ENCODE peak calls at places on chromosomes 2 and 18, in ten cellular contexts. V, B, G, L, E, T, X, P, Y and I are unnamed samples. For H3K9me3, the result is how much of the 10 kb centered on the place peaks cover.

GRCh38 chr2:235639387-235639786 is 145.5 kb downstream of the AGAP1 start:
- DNase-seq in Y (peak), P (peak), B (no peak), E (peak), L (no peak), V (peak), T (no peak), X (no peak), G (no peak), I (no peak)

GRCh38 chr2:72157871-72158771 is 10.5 kb upstream of the CYP26B1 start:
- DNase-seq in Y (no peak), G (no peak), L (no peak), P (no peak), V (no peak), T (no peak), X (no peak), E (no peak), B (no peak), I (no peak)

GRCh38 chr2:158191076-158191566 is 89.4 kb downstream of the UPP2 start:
- DNase-seq in Y (no peak), V (no peak), X (no peak), E (no peak), L (no peak), P (no peak), G (peak), B (no peak), T (no peak), I (no peak)

GRCh38 chr2:102301867-102302362 is 9.4 kb upstream of the IL1RL1 start:
- DNase-seq in P (no peak), L (no peak), V (no peak), B (peak), T (peak), G (peak), E (no peak), X (no peak), Y (peak), I (no peak)

GRCh38 chr18:13239557-13239956 is 21.0 kb downstream of the LDLRAD4 start:
- DNase-seq in G (no peak), Y (no peak), P (peak), V (no peak), T (no peak), E (no peak), L (no peak), B (no peak), X (no peak), I (no peak)

GRCh38 chr2:78546843-78547242 is 478.7 kb upstream of the REG3G start:
- DNase-seq in B (no peak), L (peak), E (no peak), V (no peak), P (no peak), Y (no peak), T (no peak), G (no peak), X (no peak), I (no peak)

GRCh38 chr18:47345291-47345690 is 93.8 kb upstream of the SKOR2 start:
- DNase-seq in Y (no peak), X (no peak), B (no peak), T (no peak), V (no peak), E (no peak), L (no peak), P (no peak), G (no peak), I (no peak)

GRCh38 chr2:172246649-172247048 is 143.9 kb upstream of the DLX2 start:
- DNase-seq in B (no peak), V (no peak), X (no peak), G (no peak), E (no peak), L (no peak), T (no peak), Y (peak), P (no peak), I (no peak)

GRCh38 chr18:6773777-6774176 is 44.3 kb downstream of the ARHGAP28 start:
- DNase-seq in X (no peak), P (no peak), E (no peak), G (no peak), B (no peak), V (no peak), T (no peak), L (no peak), Y (no peak), I (no peak)

GRCh38 chr2:47803363-47803762 is 20.4 kb downstream of the MSH6 start:
- DNase-seq in P (no peak), V (no peak), B (no peak), G (no peak), X (no peak), Y (no peak), E (no peak), L (no peak), T (no peak), I (no peak)

GRCh38 chr2:31384771-31385276 is 29.7 kb downstream of the XDH start:
- DNase-seq in P (no peak), G (no peak), X (no peak), V (no peak), Y (peak), B (no peak), E (no peak), T (no peak), L (no peak), I (no peak)

GRCh38 chr2:127225186-127225960 is 5.3 kb upstream of the CYP27C1 start:
- DNase-seq in Y (no peak), G (no peak), L (no peak), X (no peak), T (no peak), V (no peak), E (no peak), B (no peak), P (no peak), I (no peak)

GRCh38 chr2:27860111-27860510 is 30.1 kb downstream of the RBKS start:
- DNase-seq in B (no peak), L (no peak), G (no peak), P (no peak), X (no peak), Y (peak), V (no peak), T (no peak), E (no peak), I (no peak)

GRCh38 chr2:166516712-166517303 is 22.8 kb upstream of the SCN7A start:
- DNase-seq in Y (peak), E (no peak), L (no peak), X (peak), B (peak), V (no peak), T (no peak), P (no peak), G (no peak), I (no peak)

GRCh38 chr2:44740678-44741077 is 200.8 kb upstream of the SIX3 start:
- DNase-seq in X (no peak), E (no peak), L (no peak), G (no peak), P (no peak), T (no peak), B (no peak), V (no peak), Y (no peak), I (no peak)

GRCh38 chr2:88184762-88185161 is 14.6 kb downstream of the THNSL2 start:
- DNase-seq in G (no peak), V (no peak), E (no peak), L (no peak), Y (no peak), T (no peak), B (no peak), X (no peak), P (no peak), I (no peak)

GRCh38 chr2:172629586-172629985 is 73.7 kb downstream of the PDK1 start:
- DNase-seq in G (no peak), E (no peak), V (no peak), B (no peak), T (no peak), L (no peak), P (no peak), Y (no peak), X (no peak), I (no peak)

GRCh38 chr2:55169915-55170314 is 62.2 kb downstream of the CLHC1 start:
- DNase-seq in V (no peak), T (no peak), P (no peak), Y (no peak), B (no peak), L (no peak), X (no peak), E (no peak), G (no peak), I (no peak)

DNA sequence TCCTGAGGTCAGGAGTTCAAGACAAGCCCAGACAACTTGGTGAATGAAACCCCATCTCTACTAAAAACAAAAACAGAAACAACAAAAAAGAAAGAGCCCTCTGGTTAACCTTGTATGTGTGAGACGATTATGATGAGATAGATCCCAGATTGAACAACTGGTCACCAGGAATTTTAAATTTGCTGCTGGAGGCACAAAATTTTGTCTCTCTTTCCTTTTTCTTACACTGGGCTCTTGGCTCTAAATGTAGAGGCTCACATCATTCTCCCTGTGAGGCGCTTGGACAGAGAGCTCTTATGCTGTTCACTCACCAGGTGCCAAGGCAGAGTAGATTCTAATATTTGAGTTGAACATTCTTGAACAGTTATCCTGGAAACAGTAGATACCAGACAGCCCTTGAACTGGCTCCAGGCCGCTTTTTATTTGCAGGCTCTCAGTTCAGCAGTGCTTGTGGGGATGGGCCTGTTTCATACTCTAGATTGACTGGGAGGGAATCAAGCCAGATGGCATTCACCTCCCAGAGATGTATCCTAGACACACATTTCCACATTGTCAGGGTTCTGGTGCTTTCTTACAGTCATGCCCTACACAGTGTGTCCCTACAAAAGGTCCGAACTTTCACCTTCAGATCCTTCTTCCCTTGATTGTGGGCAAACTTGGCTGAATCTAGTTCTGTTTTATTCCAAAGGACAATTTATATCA is 1159.6 kb downstream of the RPIA start:
- DNase-seq in G (no peak), Y (no peak), V (no peak), L (no peak), T (no peak), E (no peak), B (no peak), P (no peak), X (no peak), I (no peak)
- H3K9me3 ChIP-seq in G (under half), Y (under half), V (under half), L (under half), T (under half), E (under half), B (under half), P (under half), X (under half), I (under half)

DNA sequence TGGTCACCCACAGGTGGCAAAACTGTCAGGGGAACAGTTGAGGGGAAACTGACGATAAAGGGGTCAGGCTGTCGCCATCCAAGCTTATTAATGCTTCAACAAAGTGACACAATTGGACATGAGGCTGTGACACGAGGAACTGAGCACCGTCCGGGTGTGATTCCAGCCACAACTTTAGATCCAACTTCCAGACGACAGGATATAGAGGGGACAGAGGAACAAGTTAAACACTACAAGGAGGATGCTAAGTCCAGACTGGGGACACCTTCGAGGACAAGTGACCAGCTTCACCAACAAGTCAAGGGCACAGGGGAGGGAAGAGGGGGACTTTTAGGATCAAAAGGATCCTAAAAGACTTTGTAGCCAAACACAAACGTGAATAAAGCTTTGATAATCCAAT is 23.8 kb downstream of the BOK start:
- DNase-seq in Y (no peak), X (no peak), G (no peak), T (no peak), E (no peak), B (no peak), V (no peak), P (no peak), L (peak), I (no peak)
- H3K9me3 ChIP-seq in Y (under half), X (under half), G (under half), T (under half), E (under half), B (under half), V (under half), P (under half), L (under half), I (under half)

DNA sequence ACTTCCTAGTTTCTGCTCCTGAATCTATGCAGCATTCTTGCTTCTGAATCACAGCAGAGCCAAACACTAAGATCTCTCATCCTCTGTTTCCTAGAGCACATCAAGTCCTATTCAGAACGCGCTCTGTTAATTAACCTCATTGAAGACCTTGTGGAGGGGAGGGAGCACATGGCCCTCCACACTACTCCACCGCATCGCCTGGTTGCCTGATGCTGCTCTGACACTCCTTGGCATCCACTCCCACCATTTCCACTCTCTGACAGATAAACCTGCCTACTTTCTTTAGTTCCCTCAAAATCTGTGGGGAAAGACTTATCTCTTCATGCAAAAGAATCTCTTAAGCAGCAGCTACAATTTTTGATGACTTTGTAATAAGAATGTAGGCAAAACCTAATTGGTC is 802.3 kb upstream of the GYPC start:
- DNase-seq in P (no peak), T (no peak), X (no peak), L (no peak), E (no peak), G (no peak), B (no peak), Y (no peak), V (no peak), I (no peak)
- H3K9me3 ChIP-seq in P (under half), T (under half), X (under half), L (under half), E (under half), G (under half), B (under half), Y (under half), V (under half), I (under half)

GRCh38 chr2:62374301-62374960 is 131.6 kb downstream of the TMEM17 start:
- DNase-seq in V (no peak), B (no peak), P (no peak), T (no peak), X (no peak), Y (no peak), L (no peak), E (no peak), G (no peak), I (no peak)
- H3K9me3 ChIP-seq in V (under half), B (under half), P (under half), T (under half), X (under half), Y (under half), L (under half), E (under half), G (under half), I (under half)

GRCh38 chr2:123851281-123851680 is 173.8 kb upstream of the CNTNAP5 start:
- DNase-seq in L (no peak), X (no peak), Y (no peak), G (no peak), T (no peak), P (no peak), E (no peak), B (no peak), V (no peak), I (no peak)
- H3K9me3 ChIP-seq in L (under half), X (under half), Y (under half), G (under half), T (under half), P (under half), E (under half), B (under half), V (under half), I (under half)

GRCh38 chr2:11975373-11975772 is 228.9 kb downstream of the LPIN1 start:
- DNase-seq in E (no peak), B (no peak), V (no peak), T (no peak), L (no peak), Y (no peak), P (no peak), X (no peak), G (no peak), I (no peak)
- H3K9me3 ChIP-seq in E (under half), B (under half), V (half or more), T (under half), L (under half), Y (under half), P (under half), X (under half), G (under half), I (under half)

GRCh38 chr2:95060446-95061118 is 35.1 kb downstream of the MAL start:
- DNase-seq in E (no peak), L (no peak), B (no peak), P (no peak), G (no peak), T (no peak), V (no peak), Y (no peak), X (no peak), I (no peak)
- H3K9me3 ChIP-seq in E (under half), L (under half), B (under half), P (under half), G (under half), T (under half), V (under half), Y (under half), X (under half), I (under half)

GRCh38 chr2:6196461-6196860 is 504.3 kb downstream of the SOX11 start:
- DNase-seq in P (no peak), L (no peak), G (no peak), Y (no peak), E (no peak), B (no peak), T (no peak), V (no peak), X (no peak), I (no peak)
- H3K9me3 ChIP-seq in P (under half), L (under half), G (under half), Y (under half), E (under half), B (under half), T (under half), V (under half), X (under half), I (under half)

DNA sequence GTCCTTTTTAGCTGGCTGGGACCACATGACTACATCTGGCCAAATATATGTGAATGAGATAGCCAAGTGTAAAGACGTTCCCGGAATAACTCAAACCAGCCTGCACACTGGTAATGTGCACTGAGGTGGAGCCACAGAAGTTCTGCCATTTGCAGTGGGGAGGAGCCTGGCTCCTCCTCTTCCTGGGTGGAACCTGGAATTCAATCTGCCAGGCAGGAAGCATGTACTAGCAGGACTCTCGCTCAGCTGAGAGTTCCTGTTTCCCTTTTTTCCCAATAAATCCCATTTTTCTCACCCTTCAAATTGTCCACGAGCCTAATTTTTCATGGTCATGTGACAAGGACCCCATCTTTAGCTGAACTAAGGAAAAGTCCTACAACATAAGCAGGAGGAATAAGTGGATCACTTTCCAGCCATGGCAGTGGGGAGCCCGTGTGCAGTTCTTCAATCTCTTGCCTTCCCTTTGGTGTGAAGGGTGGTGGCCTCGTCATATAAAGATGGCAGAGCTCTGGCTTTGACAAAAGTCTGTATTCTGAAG is 183.2 kb downstream of the UXS1 start:
- DNase-seq in L (no peak), V (no peak), Y (no peak), X (no peak), T (no peak), G (no peak), B (no peak), E (no peak), P (no peak), I (no peak)
- H3K9me3 ChIP-seq in L (under half), V (under half), Y (under half), X (under half), T (under half), G (under half), B (under half), E (under half), P (under half), I (under half)

GRCh38 chr2:238774980-238775509 is 72.8 kb upstream of the TWIST2 start:
- DNase-seq in G (no peak), B (no peak), T (no peak), L (no peak), P (no peak), V (no peak), X (no peak), Y (no peak), E (no peak), I (no peak)
- H3K9me3 ChIP-seq in G (under half), B (under half), T (under half), L (under half), P (under half), V (under half), X (under half), Y (under half), E (under half), I (under half)